ENCODE peak calls at places on chromosome 2, in four cellular contexts. S, H, L and T are unnamed samples.

GRCh38 chr2:174680221-174680620 is 82.6 kb upstream of the WIPF1 start:
- DNase-seq in S (no peak), H (no peak), L (no peak), T (no peak)

GRCh38 chr2:231927566-231927890 is 1.3 kb upstream of the NPPC start:
- DNase-seq in S (no peak), H (no peak), L (no peak), T (no peak)

GRCh38 chr2:176110975-176111663 is 4.0 kb downstream of the HOXD11 start:
- DNase-seq in S (peak), H (no peak), L (no peak), T (peak)

GRCh38 chr2:215828528-215829184 is 184.7 kb downstream of the MREG start:
- DNase-seq in S (peak), H (no peak), L (no peak), T (peak)

GRCh38 chr2:4653989-4654388 is 950.6 kb downstream of the DCDC2C start:
- DNase-seq in S (no peak), H (no peak), L (no peak), T (no peak)

GRCh38 chr2:222424729-222425671 is 657 bp downstream of the SGPP2 start:
- DNase-seq in S (peak), H (peak), L (no peak), T (peak)

GRCh38 chr2:47034973-47035609 is 119.5 kb upstream of the MCFD2 start:
- DNase-seq in S (no peak), H (no peak), L (no peak), T (peak)

GRCh38 chr2:202429164-202429980 is 53.2 kb downstream of the BMPR2 start:
- DNase-seq in S (no peak), H (no peak), L (no peak), T (no peak)

GRCh38 chr2:134507697-134508096 is 211.1 kb downstream of the TMEM163 start:
- DNase-seq in S (no peak), H (no peak), L (no peak), T (no peak)

GRCh38 chr2:161312996-161313395 is 4.8 kb downstream of the PSMD14 start:
- DNase-seq in S (no peak), H (no peak), L (no peak), T (no peak)

GRCh38 chr2:233691443-233692433 is 952 bp upstream of the UGT1A6 start:
- DNase-seq in S (no peak), H (no peak), L (no peak), T (no peak)

GRCh38 chr2:205141381-205141780 is 540.9 kb upstream of the NRP2 start:
- DNase-seq in S (no peak), H (no peak), L (no peak), T (no peak)

GRCh38 chr2:74759991-74760390 is 73.9 kb upstream of the HK2 start:
- DNase-seq in S (no peak), H (no peak), L (no peak), T (no peak)

GRCh38 chr2:52934354-52934898 is 833.2 kb upstream of the CHAC2 start:
- DNase-seq in S (no peak), H (no peak), L (no peak), T (peak)

GRCh38 chr2:44543773-44544725 is 182.3 kb downstream of the CAMKMT start:
- DNase-seq in S (peak), H (no peak), L (no peak), T (no peak)

GRCh38 chr2:48723125-48723524 is 32.4 kb downstream of the LHCGR start:
- DNase-seq in S (no peak), H (no peak), L (no peak), T (no peak)

GRCh38 chr2:121777699-121778058 is 22.2 kb downstream of the TSN start:
- DNase-seq in S (no peak), H (no peak), L (no peak), T (no peak)

GRCh38 chr2:3492951-3493609 is 26.3 kb downstream of the ADI1 start:
- DNase-seq in S (no peak), H (no peak), L (peak), T (no peak)

GRCh38 chr2:161161074-161161577 is 898 bp downstream of the TANK start:
- DNase-seq in S (no peak), H (no peak), L (no peak), T (peak)

GRCh38 chr2:219291394-219291793 is 12.2 kb downstream of the DNAJB2 start:
- DNase-seq in S (no peak), H (no peak), L (no peak), T (no peak)

GRCh38 chr2:28592481-28592880 is 96.6 kb downstream of the PLB1 start:
- DNase-seq in S (no peak), H (no peak), L (no peak), T (no peak)

GRCh38 chr2:61855178-61855523 is 1.3 kb upstream of the FAM161A start:
- DNase-seq in S (no peak), H (peak), L (no peak), T (no peak)

GRCh38 chr2:31247671-31248070 is 13.7 kb downstream of the EHD3 start:
- DNase-seq in S (no peak), H (no peak), L (no peak), T (no peak)

GRCh38 chr2:86632672-86633071 is 9.0 kb upstream of the RNF103 start:
- DNase-seq in S (no peak), H (no peak), L (no peak), T (no peak)

GRCh38 chr2:241074901-241075540 is 27.1 kb downstream of the MTERF4 start:
- DNase-seq in S (no peak), H (no peak), L (no peak), T (no peak)

GRCh38 chr2:199739413-199740110 is 111.4 kb downstream of the FTCDNL1 start:
- DNase-seq in S (peak), H (peak), L (peak), T (peak)

GRCh38 chr2:19850056-19850455 is 51.7 kb downstream of the TTC32 start:
- DNase-seq in S (peak), H (no peak), L (no peak), T (no peak)

GRCh38 chr2:124798551-124798950 is 773.5 kb downstream of the CNTNAP5 start:
- DNase-seq in S (no peak), H (no peak), L (no peak), T (no peak)

GRCh38 chr2:222888716-222889115 is 27.9 kb downstream of the ACSL3 start:
- DNase-seq in S (no peak), H (no peak), L (no peak), T (no peak)

GRCh38 chr2:191740016-191740419 is 62.1 kb downstream of the NABP1 start:
- DNase-seq in S (no peak), H (no peak), L (no peak), T (peak)

GRCh38 chr2:106264203-106264602 is 70.1 kb upstream of the UXS1 start:
- DNase-seq in S (no peak), H (no peak), L (no peak), T (no peak)

GRCh38 chr2:173358617-173359016 is 3.9 kb downstream of the CDCA7 start:
- DNase-seq in S (no peak), H (no peak), L (no peak), T (no peak)

GRCh38 chr2:145638675-145639074 is 1118.8 kb upstream of the ZEB2 start:
- DNase-seq in S (no peak), H (no peak), L (no peak), T (peak)

GRCh38 chr2:96265349-96265839 is 403 bp downstream of the TMEM127 start:
- DNase-seq in S (no peak), H (no peak), L (no peak), T (peak)

GRCh38 chr2:241636182-241636982 is 576 bp downstream of the THAP4 start:
- DNase-seq in S (peak), H (peak), L (no peak), T (peak)

GRCh38 chr2:189641565-189641964 is 19.7 kb upstream of the ASNSD1 start:
- DNase-seq in S (no peak), H (no peak), L (no peak), T (no peak)

GRCh38 chr2:205563646-205564045 is 118.7 kb upstream of the NRP2 start:
- DNase-seq in S (peak), H (no peak), L (no peak), T (no peak)

DNA sequence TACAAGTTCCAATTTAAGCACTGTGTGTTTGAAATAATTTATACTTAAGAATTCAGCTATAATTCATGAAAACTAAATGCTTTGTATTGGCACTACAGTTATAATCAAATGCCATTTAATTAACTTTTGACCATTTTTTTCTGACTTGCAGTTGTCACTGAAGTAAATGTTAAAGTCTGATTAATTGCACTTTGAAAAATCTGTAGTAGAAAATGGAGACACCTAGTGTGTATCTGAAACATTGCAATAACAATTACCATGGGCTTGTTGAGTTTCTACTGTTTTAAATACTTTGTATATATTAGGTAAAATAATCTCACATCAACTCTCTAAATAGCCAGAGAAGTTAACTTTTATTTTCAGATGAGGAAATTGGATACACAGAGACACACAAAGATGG is 458.6 kb upstream of the FSIP2 start:
- DNase-seq in S (no peak), H (no peak), L (no peak), T (no peak)
- TF ChIP-seq CTCF in S (peak), H (peak), L (peak), T (peak)

GRCh38 chr2:27024812-27025211 is 8.0 kb upstream of the TMEM214 start:
- DNase-seq in S (peak), H (no peak), L (no peak), T (no peak)
- TF ChIP-seq CTCF in S (peak), H (no peak), L (no peak), T (no peak)

GRCh38 chr2:109631741-109632140 is 17.6 kb downstream of the SOWAHC start:
- DNase-seq in S (no peak), H (no peak), L (no peak), T (no peak)

GRCh38 chr2:109635426-109636289 is 21.5 kb downstream of the SOWAHC start:
- DNase-seq in S (no peak), H (no peak), L (no peak), T (no peak)

GRCh38 chr2:109632158-109632789 is 18.1 kb downstream of the SOWAHC start:
- DNase-seq in S (no peak), H (no peak), L (no peak), T (no peak)

GRCh38 chr2:109630441-109631425 is 16.6 kb downstream of the SOWAHC start:
- DNase-seq in S (no peak), H (no peak), L (no peak), T (no peak)

GRCh38 chr2:109633284-109633961 is 19.3 kb downstream of the SOWAHC start:
- DNase-seq in S (no peak), H (no peak), L (no peak), T (no peak)
- TF ChIP-seq CTCF in S (no peak), H (no peak), L (no peak), T (no peak)

GRCh38 chr2:38554973-38555595 is 47.6 kb downstream of the HNRNPLL start:
- DNase-seq in S (no peak), H (no peak), L (no peak), T (no peak)
- TF ChIP-seq CTCF in S (peak), H (peak), L (peak), T (peak)

GRCh38 chr2:237603049-237603717 is 12.6 kb upstream of the RAB17 start:
- DNase-seq in S (no peak), H (no peak), L (no peak), T (no peak)

GRCh38 chr2:237602409-237602808 is 11.9 kb upstream of the RAB17 start:
- DNase-seq in S (peak), H (no peak), L (no peak), T (no peak)

GRCh38 chr2:237603718-237604362 is 13.3 kb upstream of the RAB17 start:
- DNase-seq in S (no peak), H (no peak), L (no peak), T (peak)

GRCh38 chr2:237604391-237604790 is 13.9 kb upstream of the RAB17 start:
- DNase-seq in S (no peak), H (no peak), L (no peak), T (no peak)

GRCh38 chr2:237604960-237605359 is 14.4 kb upstream of the RAB17 start:
- DNase-seq in S (no peak), H (no peak), L (no peak), T (no peak)
- TF ChIP-seq CTCF in S (peak), H (peak), L (peak), T (no peak)